ENCODE peak calls at places on chromosome 7, in five cellular contexts. I is astrocyte of the spinal cord; G is SK-N-SH; Y is kidney epithelial cell; M is CD8-positive, alpha-beta T cell. D is an unnamed sample.

GRCh38 chr7:68411742-68412141 is 1186.5 kb upstream of the AUTS2 start:
- DNase-seq in Y (no peak), I (no peak), G (peak; percentile 21), M (no peak), D (no peak)

GRCh38 chr7:25173184-25173583 is 48.1 kb upstream of the CYCS start:
- DNase-seq in M (no peak), I (no peak), G (no peak), Y (no peak), D (no peak)

GRCh38 chr7:6516387-6516983 is 34.8 kb downstream of the GRID2IP start:
- DNase-seq in I (peak; percentile 78), M (peak; percentile 68), Y (peak; percentile 55), G (peak; percentile 85), D (peak; percentile 17)

GRCh38 chr7:23093111-23093510 is 12.5 kb upstream of the KLHL7 start:
- DNase-seq in G (no peak), I (peak; percentile 23), Y (no peak), M (no peak), D (no peak)

GRCh38 chr7:143892527-143893300 is 9.3 kb downstream of the TCAF1 start:
- DNase-seq in M (no peak), G (no peak), I (peak; percentile 40), Y (no peak), D (no peak)

GRCh38 chr7:105009667-105010537 is 4.1 kb upstream of the KMT2E start:
- DNase-seq in M (no peak), I (no peak), G (no peak), Y (no peak), D (no peak)

GRCh38 chr7:90952649-90952991 is 311.6 kb upstream of the FZD1 start:
- DNase-seq in G (no peak), I (peak; percentile 22), M (no peak), Y (no peak), D (no peak)

GRCh38 chr7:65269150-65269856 is 104.4 kb upstream of the ZNF92 start:
- DNase-seq in G (peak; percentile 98), Y (peak; percentile 51), I (peak; percentile 80), M (no peak), D (no peak)

GRCh38 chr7:27241189-27242045 is 1.2 kb upstream of the EVX1 start:
- DNase-seq in Y (no peak), I (no peak), G (no peak), M (no peak), D (no peak)

GRCh38 chr7:24129597-24129996 is 154.4 kb upstream of the NPY start:
- DNase-seq in I (peak; percentile 36), M (no peak), G (no peak), Y (no peak), D (no peak)

GRCh38 chr7:1536105-1536767 is 5.7 kb downstream of the MAFK start:
- DNase-seq in M (no peak), Y (no peak), G (no peak), I (no peak), D (no peak)

GRCh38 chr7:75704928-75705327 is 33.8 kb downstream of the HIP1 start:
- DNase-seq in I (no peak), G (no peak), Y (no peak), M (no peak), D (no peak)

GRCh38 chr7:45660201-45660900 is 86.2 kb downstream of the ADCY1 start:
- DNase-seq in I (no peak), M (no peak), Y (no peak), G (no peak), D (no peak)

GRCh38 chr7:93147358-93147757 is 827 bp downstream of the SAMD9L start:
- DNase-seq in I (peak; percentile 61), M (peak; percentile 49), G (no peak), Y (no peak), D (no peak)

GRCh38 chr7:20777377-20778062 is 9.2 kb downstream of the SP8 start:
- DNase-seq in M (no peak), I (no peak), Y (no peak), G (no peak), D (no peak)

GRCh38 chr7:45976485-45976856 is 55.4 kb upstream of the IGFBP3 start:
- DNase-seq in M (no peak), G (no peak), Y (no peak), I (no peak), D (no peak)

GRCh38 chr7:31938650-31939049 is 131.6 kb downstream of the PDE1C start:
- DNase-seq in I (peak; percentile 43), M (no peak), Y (no peak), G (no peak), D (no peak)

GRCh38 chr7:107995184-107996071 is 7.5 kb downstream of the LAMB1 start:
- DNase-seq in Y (no peak), G (peak; percentile 50), I (peak; percentile 94), M (no peak), D (no peak)

GRCh38 chr7:107934991-107935770 is 44.2 kb downstream of the DLD start:
- DNase-seq in M (no peak), I (peak; percentile 84), G (no peak), Y (no peak), D (no peak)

GRCh38 chr7:67267914-67268313 is 271.3 kb downstream of the TYW1 start:
- DNase-seq in M (no peak), G (no peak), Y (no peak), I (no peak), D (no peak)

GRCh38 chr7:191105-192034 is 1.0 kb upstream of the FAM20C start:
- DNase-seq in I (peak; percentile 94), M (no peak), Y (peak; percentile 60), G (peak; percentile 69), D (peak; percentile 50)

GRCh38 chr7:42014625-42015412 is 222.2 kb downstream of the GLI3 start:
- DNase-seq in I (peak; percentile 48), M (no peak), G (peak; percentile 38), Y (no peak), D (no peak)

GRCh38 chr7:137591444-137591843 is 247.9 kb upstream of the PTN start:
- DNase-seq in G (no peak), I (peak; percentile 73), Y (no peak), M (no peak), D (no peak)

GRCh38 chr7:159107052-159107892 is 37.4 kb downstream of the VIPR2 start:
- DNase-seq in I (no peak), G (no peak), Y (no peak), M (no peak), D (no peak)

GRCh38 chr7:101564778-101565211 is 64.3 kb downstream of the MYL10 start:
- DNase-seq in G (peak; percentile 72), Y (no peak), I (no peak), M (no peak), D (no peak)

GRCh38 chr7:1848013-1848640 is 178.1 kb downstream of the ELFN1 start:
- DNase-seq in Y (no peak), G (no peak), I (no peak), M (no peak), D (no peak)

GRCh38 chr7:157405914-157406810 is 69.4 kb downstream of the DNAJB6 start:
- DNase-seq in M (no peak), G (peak; percentile 83), Y (no peak), I (no peak), D (no peak)

GRCh38 chr7:53119514-53119933 is 84.1 kb downstream of the POM121L12 start:
- DNase-seq in G (no peak), Y (peak; percentile 34), M (no peak), I (peak; percentile 56), D (no peak)

DNA sequence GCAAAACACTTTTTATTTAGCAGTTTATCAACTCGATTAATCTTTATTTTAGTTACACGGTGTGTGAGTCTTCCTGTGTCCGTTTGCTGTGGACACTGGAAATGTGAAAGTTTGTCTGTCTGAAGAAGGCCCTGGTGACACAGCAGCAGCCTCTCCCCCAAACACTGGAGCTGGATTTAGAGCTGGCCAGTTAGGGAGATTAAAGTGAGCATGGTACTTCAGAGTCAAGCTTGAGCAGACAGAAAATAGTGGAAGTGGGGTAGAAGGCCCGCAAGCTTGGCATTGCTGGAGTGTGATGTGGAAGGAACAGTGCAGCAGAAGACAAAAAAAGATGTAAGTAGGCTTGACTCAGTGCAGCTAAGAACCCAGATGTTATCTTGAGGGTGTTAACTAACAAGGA is 85.9 kb downstream of the POM121L12 start:
- DNase-seq in G (no peak), Y (no peak), M (no peak), I (no peak), D (no peak)
- H3K4me3 ChIP-seq in G (no peak overlapping the region), Y (no peak overlapping the region), M (no peak overlapping the region), I (no peak overlapping the region), D (no peak overlapping the region)

GRCh38 chr7:151150388-151150787 is 17.1 kb downstream of the GBX1 start:
- DNase-seq in I (no peak), M (no peak), Y (no peak), G (no peak), D (no peak)

GRCh38 chr7:151157645-151158329 is 9.7 kb downstream of the GBX1 start:
- DNase-seq in I (no peak), M (no peak), Y (no peak), G (no peak), D (no peak)

GRCh38 chr7:151148319-151149259 is 18.9 kb downstream of the GBX1 start:
- DNase-seq in M (no peak), G (no peak), I (no peak), Y (no peak), D (no peak)

DNA sequence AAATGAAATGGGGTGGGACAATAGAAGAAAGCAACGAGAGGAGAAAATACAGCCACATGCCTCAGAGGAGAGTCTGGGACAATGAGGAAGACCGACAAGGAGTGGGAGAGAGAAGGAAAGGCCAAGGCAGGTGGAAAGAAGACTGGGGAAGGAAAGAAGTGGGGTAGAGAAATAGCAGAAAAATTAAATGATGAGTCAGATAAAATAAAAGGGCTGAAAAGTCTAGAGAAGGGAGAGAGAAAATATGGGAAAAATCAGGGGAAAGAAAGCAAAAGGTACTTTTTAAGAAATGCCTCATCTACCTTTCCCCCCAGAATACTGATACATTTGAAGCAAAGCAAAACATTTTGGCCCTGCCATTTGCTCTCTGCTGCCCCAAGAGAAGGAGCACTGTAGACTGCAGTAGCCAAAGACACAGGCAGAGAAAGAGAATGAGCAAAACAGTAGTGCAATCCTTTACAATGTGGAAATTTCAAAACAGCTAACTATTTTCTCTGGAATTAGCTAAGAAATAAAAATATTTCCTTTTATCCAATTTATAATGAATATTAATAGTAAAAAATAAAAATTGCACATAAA is 14.5 kb downstream of the GBX1 start:
- DNase-seq in M (no peak), Y (no peak), I (no peak), G (no peak), D (no peak)
- TF ChIP-seq CTCF in M (no peak), Y (peak; percentile 15), I (peak; percentile 34), G (peak; percentile 31), D (no peak)

DNA sequence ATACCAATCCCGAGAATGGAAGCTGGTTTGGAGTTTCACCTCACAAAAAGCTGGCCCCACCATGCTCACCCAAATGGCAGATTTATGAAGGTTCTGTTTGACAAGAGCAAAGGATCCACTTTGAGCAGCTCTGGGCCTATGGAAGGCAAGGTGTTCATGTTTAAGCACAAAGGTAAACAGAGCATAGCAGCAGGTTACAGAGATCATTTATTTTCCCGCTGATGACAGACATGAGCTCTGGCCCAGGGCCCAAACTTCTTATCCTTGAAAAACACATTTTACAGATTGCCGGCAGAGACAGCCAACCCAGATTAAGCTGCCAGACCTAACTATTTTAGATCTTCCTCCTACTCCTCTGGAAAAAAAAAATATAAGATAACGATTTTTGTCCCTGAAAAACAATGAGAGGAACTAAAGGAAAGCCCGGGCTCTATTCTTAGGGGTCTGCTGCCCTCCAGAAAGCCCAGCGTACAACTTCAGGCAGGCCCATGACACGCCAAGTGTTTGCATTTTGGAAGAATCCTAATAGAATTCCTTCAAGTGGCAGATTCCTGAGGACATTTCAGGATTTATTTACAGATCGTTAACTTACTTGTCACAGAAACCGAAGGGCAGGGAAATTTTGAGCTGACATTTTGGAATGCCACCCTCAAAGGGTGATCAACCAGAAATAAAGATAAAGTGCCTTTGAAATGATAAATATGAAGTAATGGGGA is 40.0 kb downstream of the SYPL1 start:
- DNase-seq in G (peak; percentile 71), M (no peak), I (no peak), Y (no peak), D (no peak)
- H3K4me3 ChIP-seq in G (no peak overlapping the region), M (no peak overlapping the region), I (no peak overlapping the region), Y (no peak overlapping the region), D (no peak overlapping the region)

GRCh38 chr7:43668035-43668434 is 61.3 kb downstream of the COA1 start:
- DNase-seq in G (no peak), I (no peak), Y (no peak), M (no peak), D (no peak)
- TF ChIP-seq CTCF in G (no peak), I (no peak), Y (no peak), M (no peak), D (no peak)